ENCODE peak calls at places on chromosomes 3 and 15, in four cellular contexts. S is CD4-positive, alpha-beta T cell; X is left ventricle myocardium inferior; Y is RWPE1. R is an unnamed sample.

GRCh38 chr3:116067275-116067674 is 378.0 kb downstream of the LSAMP start:
- DNase-seq in S (no peak), X (no peak), Y (no peak), R (no peak)

GRCh38 chr3:23019596-23020300 is 183.4 kb upstream of the UBE2E2 start:
- DNase-seq in S (no peak), X (no peak), Y (no peak), R (no peak)

GRCh38 chr3:108501538-108501937 is 8.9 kb downstream of the MYH15 start:
- DNase-seq in S (no peak), X (no peak), Y (no peak), R (peak; percentile 36)

GRCh38 chr15:101652783-101653430 is 726 bp upstream of the TM2D3 start:
- DNase-seq in S (no peak), X (no peak), Y (peak; percentile 39), R (peak; percentile 75)

GRCh38 chr3:131421957-131422498 is 40.5 kb downstream of the NUDT16 start:
- DNase-seq in S (no peak), X (no peak), Y (no peak), R (no peak)

GRCh38 chr3:97647441-97647840 is 117.1 kb upstream of the ARL6 start:
- DNase-seq in S (no peak), X (no peak), Y (no peak), R (no peak)

GRCh38 chr3:10382892-10383849 is 62.3 kb upstream of the SEC13 start:
- DNase-seq in S (no peak), X (no peak), Y (no peak), R (no peak)

GRCh38 chr3:30777426-30777825 is 117.0 kb downstream of the GADL1 start:
- DNase-seq in S (no peak), X (no peak), Y (no peak), R (no peak)

GRCh38 chr3:52339612-52340011 is 23.5 kb downstream of the DNAH1 start:
- DNase-seq in S (peak; percentile 7), X (no peak), Y (peak; percentile 31), R (peak; percentile 77)

GRCh38 chr15:35657679-35658201 is 111.8 kb upstream of the DPH6 start:
- DNase-seq in S (no peak), X (no peak), Y (no peak), R (no peak)

GRCh38 chr15:95129589-95129988 is 898.2 kb downstream of the MCTP2 start:
- DNase-seq in S (no peak), X (peak; percentile 26), Y (no peak), R (no peak)

GRCh38 chr3:45597581-45597980 is 3.0 kb downstream of the LIMD1 start:
- DNase-seq in S (no peak), X (no peak), Y (no peak), R (peak; percentile 41)

GRCh38 chr3:131221731-131222130 is 159.8 kb upstream of the NUDT16 start:
- DNase-seq in S (no peak), X (no peak), Y (peak; percentile 5), R (peak; percentile 3)